ENCODE peak calls at places on chromosomes 12 and 14, in five cellular contexts. One of them, this sample, is unnamed.
A peak's percentile ranks its signal among the peaks of the same experiment; 100 is the strongest.

GRCh38 chr12:116153096-116153495 is 124.4 kb downstream of the MED13L start:
- DNase-seq in adrenal gland: no peak
- DNase-seq in IMR-90: no peak
- DNase-seq in lower leg skin: no peak
- DNase-seq in uterus: no peak
- DNase-seq in this sample: no peak

GRCh38 chr12:96811083-96811482 is 96.0 kb upstream of the NEDD1 start:
- DNase-seq in IMR-90: peak; percentile 85
- DNase-seq in uterus: no peak
- DNase-seq in lower leg skin: no peak
- DNase-seq in adrenal gland: no peak
- DNase-seq in this sample: peak; percentile 7

GRCh38 chr14:55605793-55606192 is 25.8 kb downstream of the KTN1 start:
- DNase-seq in uterus: no peak
- DNase-seq in lower leg skin: no peak
- DNase-seq in IMR-90: no peak
- DNase-seq in adrenal gland: no peak
- DNase-seq in this sample: no peak

GRCh38 chr14:58100735-58101368 is 51.2 kb downstream of the ARMH4 start:
- DNase-seq in uterus: no peak
- DNase-seq in lower leg skin: no peak
- DNase-seq in adrenal gland: no peak
- DNase-seq in IMR-90: peak; percentile 80
- DNase-seq in this sample: no peak

GRCh38 chr12:68162374-68162773 is 2.8 kb upstream of the IFNG start:
- DNase-seq in uterus: no peak
- DNase-seq in IMR-90: no peak
- DNase-seq in lower leg skin: no peak
- DNase-seq in adrenal gland: no peak
- DNase-seq in this sample: no peak

GRCh38 chr12:22334696-22335290 is at the start of gene ST8SIA1:
- DNase-seq in IMR-90: no peak
- DNase-seq in adrenal gland: peak; percentile 65
- DNase-seq in lower leg skin: peak; percentile 23
- DNase-seq in uterus: peak; percentile 59
- DNase-seq in this sample: no peak

GRCh38 chr12:31325524-31325875 is 450 bp downstream of the SINHCAF start:
- DNase-seq in IMR-90: no peak
- DNase-seq in lower leg skin: no peak
- DNase-seq in adrenal gland: no peak
- DNase-seq in uterus: peak; percentile 24
- DNase-seq in this sample: no peak

GRCh38 chr14:86777950-86778602 is 1214.9 kb downstream of the GALC start:
- DNase-seq in lower leg skin: no peak
- DNase-seq in adrenal gland: no peak
- DNase-seq in IMR-90: peak; percentile 89
- DNase-seq in uterus: no peak
- DNase-seq in this sample: no peak

GRCh38 chr14:39469094-39469710 is 37.0 kb upstream of the FBXO33 start:
- DNase-seq in uterus: no peak
- DNase-seq in IMR-90: no peak
- DNase-seq in adrenal gland: no peak
- DNase-seq in lower leg skin: no peak
- DNase-seq in this sample: no peak

GRCh38 chr12:77324763-77325468 is 259.5 kb upstream of the E2F7 start:
- DNase-seq in uterus: peak; percentile 36
- DNase-seq in IMR-90: peak; percentile 61
- DNase-seq in lower leg skin: peak; percentile 28
- DNase-seq in adrenal gland: peak; percentile 48
- DNase-seq in this sample: peak; percentile 55

GRCh38 chr12:89179983-89180382 is 172.3 kb downstream of the DUSP6 start:
- DNase-seq in lower leg skin: peak; percentile 92
- DNase-seq in IMR-90: peak; percentile 73
- DNase-seq in adrenal gland: peak; percentile 48
- DNase-seq in uterus: peak; percentile 71
- DNase-seq in this sample: no peak

GRCh38 chr12:26047401-26048226 is 77.2 kb downstream of the BHLHE41 start:
- DNase-seq in IMR-90: no peak
- DNase-seq in lower leg skin: no peak
- DNase-seq in uterus: no peak
- DNase-seq in adrenal gland: no peak
- DNase-seq in this sample: no peak

GRCh38 chr14:77355811-77356210 is 21.1 kb downstream of the TMED8 start:
- DNase-seq in adrenal gland: no peak
- DNase-seq in lower leg skin: no peak
- DNase-seq in uterus: no peak
- DNase-seq in IMR-90: no peak
- DNase-seq in this sample: no peak

GRCh38 chr12:29589271-29589670 is 91.8 kb upstream of the OVCH1 start:
- DNase-seq in adrenal gland: no peak
- DNase-seq in IMR-90: peak; percentile 80
- DNase-seq in uterus: no peak
- DNase-seq in lower leg skin: no peak
- DNase-seq in this sample: no peak

GRCh38 chr14:104805326-104805678 is 4.4 kb downstream of the ZBTB42 start:
- DNase-seq in IMR-90: peak; percentile 89
- DNase-seq in adrenal gland: peak; percentile 31
- DNase-seq in uterus: no peak
- DNase-seq in lower leg skin: no peak
- DNase-seq in this sample: peak; percentile 98

GRCh38 chr12:78898416-78898815 is 33.8 kb downstream of the SYT1 start:
- DNase-seq in uterus: peak; percentile 36
- DNase-seq in lower leg skin: no peak
- DNase-seq in adrenal gland: peak; percentile 24
- DNase-seq in IMR-90: no peak
- DNase-seq in this sample: no peak

GRCh38 chr12:93591137-93591868 is 18.8 kb downstream of the SOCS2 start:
- DNase-seq in lower leg skin: peak; percentile 60
- DNase-seq in uterus: peak; percentile 86
- DNase-seq in IMR-90: peak; percentile 87
- DNase-seq in adrenal gland: peak; percentile 92
- DNase-seq in this sample: peak; percentile 41

GRCh38 chr14:105694961-105695360 is 168.6 kb downstream of the TMEM121 start:
- DNase-seq in IMR-90: no peak
- DNase-seq in lower leg skin: no peak
- DNase-seq in uterus: no peak
- DNase-seq in adrenal gland: no peak
- DNase-seq in this sample: no peak

GRCh38 chr14:49212721-49213120 is 373.5 kb downstream of the RPS29 start:
- DNase-seq in adrenal gland: no peak
- DNase-seq in IMR-90: no peak
- DNase-seq in uterus: no peak
- DNase-seq in lower leg skin: no peak
- DNase-seq in this sample: no peak

GRCh38 chr14:99179946-99180345 is 92.1 kb downstream of the BCL11B start:
- DNase-seq in uterus: no peak
- DNase-seq in IMR-90: no peak
- DNase-seq in adrenal gland: no peak
- DNase-seq in lower leg skin: no peak
- DNase-seq in this sample: no peak

DNA sequence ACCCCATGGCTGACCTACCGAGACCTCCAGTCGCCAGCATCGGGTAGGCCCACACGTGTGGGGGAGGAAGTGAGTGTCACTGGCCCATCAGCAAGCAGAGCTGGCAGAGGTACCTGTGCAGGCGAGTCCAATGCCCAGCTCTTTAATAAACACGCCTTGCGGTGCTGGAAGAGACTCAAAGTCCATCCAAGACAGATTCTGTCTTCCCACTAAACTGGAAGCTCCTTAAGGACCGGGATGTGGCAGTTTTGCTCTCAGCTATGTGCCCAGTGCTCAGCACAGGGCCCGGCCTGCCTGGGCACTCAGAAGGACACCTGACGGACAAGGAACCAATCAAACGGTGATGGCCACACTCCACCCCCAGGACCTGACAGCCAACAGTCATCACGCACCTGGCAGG is 65.0 kb downstream of the ITPK1 start:
- DNase-seq in IMR-90: no peak
- DNase-seq in lower leg skin: no peak
- DNase-seq in uterus: no peak
- DNase-seq in adrenal gland: no peak
- DNase-seq in this sample: no peak
- TF ChIP-seq POLR2A in IMR-90: no peak
- TF ChIP-seq POLR2A in lower leg skin: no peak
- TF ChIP-seq POLR2A in uterus: no peak
- TF ChIP-seq POLR2A in adrenal gland: no peak
- TF ChIP-seq POLR2A in this sample: no peak

DNA sequence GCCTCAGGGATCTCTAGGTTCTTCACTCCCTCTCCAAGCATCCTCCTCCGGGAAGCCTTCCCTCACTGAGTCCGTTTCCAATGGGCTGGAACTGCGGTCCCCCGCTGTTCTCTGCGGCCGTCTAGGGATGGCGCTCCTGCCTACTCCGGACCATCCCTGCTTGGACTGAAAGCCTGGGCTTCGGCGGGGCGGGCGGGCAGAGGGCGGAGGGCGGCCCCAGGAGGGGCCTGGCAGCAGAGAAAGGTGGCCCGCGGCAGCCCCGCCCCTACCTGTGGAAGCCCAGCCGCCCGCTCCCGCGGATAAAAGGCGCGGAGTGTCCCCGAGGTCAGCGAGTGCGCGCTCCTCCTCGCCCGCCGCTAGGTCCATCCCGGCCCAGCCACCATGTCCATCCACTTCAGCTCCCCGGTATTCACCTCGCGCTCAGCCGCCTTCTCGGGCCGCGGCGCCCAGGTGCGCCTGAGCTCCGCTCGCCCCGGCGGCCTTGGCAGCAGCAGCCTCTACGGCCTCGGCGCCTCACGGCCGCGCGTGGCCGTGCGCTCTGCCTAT is at the start of gene KRT7:
- DNase-seq in adrenal gland: no peak
- DNase-seq in lower leg skin: no peak
- DNase-seq in uterus: no peak
- DNase-seq in IMR-90: no peak
- DNase-seq in this sample: no peak
- TF ChIP-seq POLR2A in adrenal gland: no peak
- TF ChIP-seq POLR2A in lower leg skin: no peak
- TF ChIP-seq POLR2A in uterus: peak; percentile 10
- TF ChIP-seq POLR2A in IMR-90: no peak
- TF ChIP-seq POLR2A in this sample: no peak

DNA sequence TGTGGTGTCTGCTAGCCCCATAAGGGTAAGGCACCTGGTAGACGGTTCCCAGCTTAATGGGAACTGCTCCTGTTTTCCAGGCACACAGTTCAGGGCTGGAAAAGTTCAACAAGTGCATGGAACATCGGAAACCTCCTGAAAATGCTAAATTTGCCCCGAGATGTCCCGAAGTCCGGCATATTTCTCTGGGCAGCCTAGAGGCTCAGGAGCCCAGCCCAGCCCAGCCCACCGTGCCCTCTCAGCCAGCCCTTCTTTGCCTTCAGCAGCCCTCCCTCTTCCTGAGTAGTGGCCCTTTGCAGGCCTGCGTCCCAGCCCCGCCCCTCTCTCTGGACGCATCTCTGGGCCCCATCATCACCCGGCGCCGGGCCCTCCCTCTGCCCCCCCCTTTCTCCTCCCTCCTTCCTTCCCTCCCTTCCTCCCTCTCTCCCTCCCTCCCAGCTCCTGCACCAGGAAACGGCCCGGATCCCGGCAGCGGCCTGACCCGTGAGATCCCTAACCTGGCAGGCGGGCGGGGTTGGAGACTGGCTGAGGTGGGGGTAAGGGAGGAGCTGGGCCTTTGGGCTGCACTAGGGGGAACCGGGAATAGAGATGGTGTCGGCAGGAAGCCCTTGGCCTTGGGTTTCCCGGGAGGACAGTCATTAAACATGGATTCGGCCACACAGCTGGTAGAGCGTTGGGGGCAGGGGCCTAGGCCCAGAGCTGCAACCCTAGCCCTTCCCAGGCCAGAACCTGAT is at the start of gene BCL2L2:
- DNase-seq in IMR-90: peak; percentile 84
- DNase-seq in uterus: peak; percentile 94
- DNase-seq in adrenal gland: peak; percentile 95
- DNase-seq in lower leg skin: peak; percentile 93
- DNase-seq in this sample: peak; percentile 42
- TF ChIP-seq POLR2A in IMR-90: peak; percentile 79
- TF ChIP-seq POLR2A in uterus: peak; percentile 58
- TF ChIP-seq POLR2A in adrenal gland: peak; percentile 87
- TF ChIP-seq POLR2A in lower leg skin: no peak
- TF ChIP-seq POLR2A in this sample: peak; percentile 47

GRCh38 chr14:91330111-91330696 is 85.7 kb upstream of the GPR68 start:
- DNase-seq in uterus: no peak
- DNase-seq in IMR-90: no peak
- DNase-seq in lower leg skin: no peak
- DNase-seq in adrenal gland: no peak
- DNase-seq in this sample: no peak
- TF ChIP-seq POLR2A in uterus: no peak
- TF ChIP-seq POLR2A in IMR-90: no peak
- TF ChIP-seq POLR2A in lower leg skin: no peak
- TF ChIP-seq POLR2A in adrenal gland: no peak
- TF ChIP-seq POLR2A in this sample: no peak

DNA sequence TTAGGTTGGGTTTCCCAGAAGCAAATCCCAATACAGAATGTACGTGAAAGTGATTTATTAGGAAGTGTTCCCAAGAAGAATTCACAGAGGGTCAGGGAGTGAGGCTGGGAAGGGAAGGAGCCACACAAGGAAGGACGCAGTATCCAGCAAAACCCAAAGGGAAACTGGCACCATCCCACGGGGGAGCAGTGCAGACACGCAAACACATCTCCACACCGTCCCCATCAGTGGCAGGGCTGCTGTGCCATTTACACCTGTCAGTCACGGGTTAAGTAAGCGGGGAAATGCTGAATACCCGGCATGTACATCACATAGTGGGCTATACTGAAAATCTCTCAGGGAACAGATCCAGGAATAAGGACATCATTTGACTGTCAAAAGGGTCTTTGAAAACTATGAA is 93.9 kb downstream of the SLC38A1 start:
- DNase-seq in adrenal gland: no peak
- DNase-seq in uterus: no peak
- DNase-seq in IMR-90: no peak
- DNase-seq in lower leg skin: no peak
- DNase-seq in this sample: no peak
- TF ChIP-seq POLR2A in adrenal gland: no peak
- TF ChIP-seq POLR2A in uterus: no peak
- TF ChIP-seq POLR2A in IMR-90: no peak
- TF ChIP-seq POLR2A in lower leg skin: no peak
- TF ChIP-seq POLR2A in this sample: no peak

GRCh38 chr14:60095781-60096450 is 4.2 kb downstream of the PCNX4 start:
- DNase-seq in lower leg skin: no peak
- DNase-seq in IMR-90: peak; percentile 93
- DNase-seq in adrenal gland: no peak
- DNase-seq in uterus: no peak
- DNase-seq in this sample: no peak
- TF ChIP-seq POLR2A in lower leg skin: no peak
- TF ChIP-seq POLR2A in IMR-90: no peak
- TF ChIP-seq POLR2A in adrenal gland: no peak
- TF ChIP-seq POLR2A in uterus: no peak
- TF ChIP-seq POLR2A in this sample: no peak